ENCODE peak calls at places on chromosome 19, in five cellular contexts. X is CD8-positive, alpha-beta memory T cell; S is heart right ventricle; H is iris pigment epithelial cell; G is Right ventricle myocardium superior. K is an unnamed sample.

GRCh38 chr19:58562126-58563033 is 4.0 kb upstream of the UBE2M start:
- DNase-seq in X (no peak), S (no peak), H (peak; percentile 59), G (no peak), K (no peak)

GRCh38 chr19:16206046-16206605 is 8.4 kb downstream of the AP1M1 start:
- DNase-seq in X (peak; percentile 29), S (no peak), H (no peak), G (no peak), K (no peak)

GRCh38 chr19:12828494-12828893 is 5.9 kb downstream of the RTBDN start:
- DNase-seq in X (no peak), S (no peak), H (no peak), G (no peak), K (no peak)

GRCh38 chr19:49555600-49556411 is 24.6 kb downstream of the NOSIP start:
- DNase-seq in X (peak; percentile 79), S (no peak), H (peak; percentile 51), G (peak; percentile 61), K (no peak)

GRCh38 chr19:16542894-16543498 is 759 bp upstream of the CHERP start:
- DNase-seq in X (no peak), S (no peak), H (peak; percentile 14), G (no peak), K (no peak)

GRCh38 chr19:36009220-36009619 is 607 bp upstream of the SYNE4 start:
- DNase-seq in X (peak; percentile 51), S (peak; percentile 45), H (peak; percentile 73), G (peak; percentile 83), K (peak; percentile 81)

GRCh38 chr19:43820098-43820860 is 6.8 kb upstream of the ZNF283 start:
- DNase-seq in X (no peak), S (peak; percentile 52), H (peak; percentile 56), G (peak; percentile 61), K (peak; percentile 47)

GRCh38 chr19:49544154-49544553 is 16.4 kb downstream of the RCN3 start:
- DNase-seq in X (no peak), S (no peak), H (no peak), G (no peak), K (no peak)

GRCh38 chr19:53809518-53810186 is 14.5 kb downstream of the NLRP12 start:
- DNase-seq in X (no peak), S (no peak), H (no peak), G (no peak), K (peak; percentile 61)

GRCh38 chr19:28039677-28040381 is 1173.1 kb downstream of the UQCRFS1 start:
- DNase-seq in X (no peak), S (no peak), H (no peak), G (no peak), K (no peak)

GRCh38 chr19:8311461-8312260 is 3.5 kb upstream of the CD320 start:
- DNase-seq in X (peak; percentile 38), S (peak; percentile 2), H (no peak), G (peak; percentile 70), K (no peak)

GRCh38 chr19:34731964-34732363 is 2.1 kb upstream of the ZNF181 start:
- DNase-seq in X (no peak), S (no peak), H (no peak), G (no peak), K (no peak)

GRCh38 chr19:13887039-13887438 is 10.1 kb downstream of the NANOS3 start:
- DNase-seq in X (peak; percentile 83), S (no peak), H (no peak), G (no peak), K (no peak)

GRCh38 chr19:5292843-5293606 is 47.6 kb downstream of the PTPRS start:
- DNase-seq in X (peak; percentile 51), S (peak; percentile 50), H (peak; percentile 76), G (peak; percentile 70), K (peak; percentile 50)

GRCh38 chr19:18440421-18440877 is 2.5 kb upstream of the ISYNA1 start:
- DNase-seq in X (no peak), S (no peak), H (no peak), G (no peak), K (no peak)

GRCh38 chr19:9487016-9487415 is 11.4 kb downstream of the ZNF560 start:
- DNase-seq in X (no peak), S (no peak), H (no peak), G (no peak), K (no peak)

GRCh38 chr19:3041756-3042517 is 12.9 kb upstream of the TLE2 start:
- DNase-seq in X (no peak), S (no peak), H (no peak), G (no peak), K (no peak)

GRCh38 chr19:18205180-18205915 is 1.5 kb upstream of the RAB3A start:
- DNase-seq in X (peak; percentile 76), S (peak; percentile 92), H (peak; percentile 78), G (peak; percentile 91), K (peak; percentile 37)

GRCh38 chr19:40718774-40719391 is 2.0 kb downstream of the ITPKC start:
- DNase-seq in X (no peak), S (peak; percentile 52), H (peak; percentile 60), G (peak; percentile 72), K (peak; percentile 83)

GRCh38 chr19:50534478-50534877 is 20.8 kb upstream of the ASPDH start:
- DNase-seq in X (no peak), S (no peak), H (no peak), G (no peak), K (no peak)

GRCh38 chr19:46451352-46451751 is 20.0 kb downstream of the PNMA8A start:
- DNase-seq in X (no peak), S (no peak), H (no peak), G (no peak), K (no peak)

GRCh38 chr19:49403404-49404187 is 15.5 kb downstream of the KASH5 start:
- DNase-seq in X (peak; percentile 13), S (no peak), H (peak; percentile 45), G (no peak), K (no peak)

GRCh38 chr19:2478324-2478755 is 2.4 kb downstream of the GADD45B start:
- DNase-seq in X (peak; percentile 80), S (peak; percentile 39), H (peak; percentile 74), G (peak; percentile 82), K (peak; percentile 79)

K was measured in trophoblast cell.